ENCODE peak calls at places on chromosomes 1 and 21, in four cellular contexts. R is spleen, C is astrocyte of the spinal cord, D is HCT116. S is an unnamed sample.
A peak's percentile ranks its signal among the peaks of the same experiment; 100 is the strongest.

GRCh38 chr21:46189213-46189958 is 5.1 kb upstream of the SPATC1L start:
- DNase-seq in R (no peak), C (peak; percentile 65), D (no peak), S (no peak)

GRCh38 chr1:41810446-41810845 is 108.3 kb downstream of the HIVEP3 start:
- DNase-seq in R (no peak), C (peak; percentile 64), D (no peak), S (peak; percentile 63)

GRCh38 chr1:91712981-91713841 is 172.7 kb downstream of the TGFBR3 start:
- DNase-seq in R (no peak), C (peak; percentile 19), D (no peak), S (peak; percentile 68)

GRCh38 chr1:147821883-147822282 is 61.5 kb upstream of the GJA5 start:
- DNase-seq in R (no peak), C (no peak), D (no peak), S (no peak)

GRCh38 chr1:204261746-204262505 is 48.1 kb upstream of the GOLT1A start:
- DNase-seq in R (no peak), C (peak; percentile 22), D (no peak), S (no peak)

GRCh38 chr1:114010433-114011184 is 31.3 kb downstream of the OLFML3 start:
- DNase-seq in R (no peak), C (no peak), D (no peak), S (no peak)

GRCh38 chr1:76090284-76091180 is 16.0 kb downstream of the ST6GALNAC3 start:
- DNase-seq in R (no peak), C (no peak), D (no peak), S (no peak)

GRCh38 chr1:95304803-95305202 is 70.8 kb downstream of the RWDD3 start:
- DNase-seq in R (no peak), C (no peak), D (no peak), S (no peak)

GRCh38 chr1:173867141-173867752 is 542 bp downstream of the GAS5 start:
- DNase-seq in R (peak; percentile 85), C (no peak), D (no peak), S (no peak)

GRCh38 chr1:24085546-24085945 is 26.4 kb downstream of the MYOM3 start:
- DNase-seq in R (no peak), C (peak; percentile 36), D (no peak), S (no peak)

GRCh38 chr1:11946647-11947046 is 12.1 kb downstream of the PLOD1 start:
- DNase-seq in R (no peak), C (no peak), D (no peak), S (no peak)

GRCh38 chr1:171286032-171286705 is 27.8 kb upstream of the FMO4 start:
- DNase-seq in R (no peak), C (peak; percentile 21), D (no peak), S (peak; percentile 13)

GRCh38 chr1:21764615-21765423 is 18.1 kb downstream of the USP48 start:
- DNase-seq in R (no peak), C (peak; percentile 88), D (no peak), S (peak; percentile 84)

GRCh38 chr1:232988572-232989040 is 38.2 kb downstream of the NTPCR start:
- DNase-seq in R (no peak), C (peak; percentile 64), D (no peak), S (no peak)

GRCh38 chr1:243218059-243218458 is 37.0 kb downstream of the CEP170 start:
- DNase-seq in R (no peak), C (no peak), D (no peak), S (no peak)

GRCh38 chr1:112528076-112528475 is 19.3 kb downstream of the WNT2B start:
- DNase-seq in R (no peak), C (no peak), D (no peak), S (no peak)

GRCh38 chr21:45276620-45277019 is 11.1 kb downstream of the POFUT2 start:
- DNase-seq in R (peak; percentile 48), C (no peak), D (no peak), S (no peak)

GRCh38 chr1:216119600-216119999 is 303.6 kb downstream of the USH2A start:
- DNase-seq in R (no peak), C (peak; percentile 38), D (peak; percentile 1), S (peak; percentile 33)
- TF ChIP-seq CTCF in R (no peak), C (peak; percentile 61), D (peak; percentile 41), S (peak; percentile 35)

GRCh38 chr1:53470584-53470983 is 11.4 kb downstream of the DMRTB1 start:
- DNase-seq in R (no peak), C (no peak), D (no peak), S (no peak)
- H3K4me3 ChIP-seq in R (no peak overlapping the region), C (no peak overlapping the region), D (no peak overlapping the region), S (no peak overlapping the region)

GRCh38 chr1:17538010-17538409 is 1.5 kb upstream of the ARHGEF10L start:
- DNase-seq in R (no peak), C (no peak), D (no peak), S (no peak)
- TF ChIP-seq CTCF in R (no peak), C (no peak), D (no peak), S (no peak)

GRCh38 chr1:20728371-20729154 is 3.9 kb downstream of the SH2D5 start:
- DNase-seq in R (no peak), C (no peak), D (no peak), S (no peak)

GRCh38 chr1:20727746-20728316 is 4.7 kb downstream of the SH2D5 start:
- DNase-seq in R (no peak), C (no peak), D (no peak), S (peak; percentile 21)

GRCh38 chr1:20726107-20726911 is 6.2 kb downstream of the SH2D5 start:
- DNase-seq in R (no peak), C (no peak), D (no peak), S (no peak)

GRCh38 chr1:20725189-20726106 is 7.1 kb downstream of the SH2D5 start:
- DNase-seq in R (no peak), C (peak; percentile 53), D (no peak), S (no peak)

GRCh38 chr1:20726932-20727745 is 5.4 kb downstream of the SH2D5 start:
- DNase-seq in R (no peak), C (no peak), D (no peak), S (no peak)
- H3K4me3 ChIP-seq in R (no peak overlapping the region), C (no peak overlapping the region), D (no peak overlapping the region), S (no peak overlapping the region)